ENCODE peak calls at places on chromosomes 13 and 19, in seven cellular contexts. K is B cell, T is NCI-H1092, Y is PC-9, N is tibial artery, M is T-helper 1 cell, A is left ventricle myocardium inferior. H is an unnamed sample.

GRCh38 chr19:55036058-55036457 is 2.0 kb downstream of the GP6 start:
- DNase-seq in K (no peak), T (no peak), Y (no peak), N (no peak), M (no peak), A (no peak), H (no peak)

GRCh38 chr13:29849731-29850212 is 645 bp downstream of the UBL3 start:
- DNase-seq in K (peak), T (no peak), Y (peak), N (peak), M (no peak), A (peak), H (peak)

GRCh38 chr13:64697226-64697625 is 2532.9 kb downstream of the PCDH9 start:
- DNase-seq in K (no peak), T (no peak), Y (no peak), N (no peak), M (no peak), A (no peak), H (no peak)

GRCh38 chr19:42253245-42254082 is 1.5 kb downstream of the ERF start:
- DNase-seq in K (peak), T (no peak), Y (peak), N (peak), M (peak), A (peak), H (peak)

GRCh38 chr19:37218592-37218935 is 550 bp downstream of the ZNF383 start:
- DNase-seq in K (no peak), T (no peak), Y (no peak), N (no peak), M (no peak), A (no peak), H (no peak)

GRCh38 chr19:21569497-21569870 is 64.1 kb downstream of the ZNF429 start:
- DNase-seq in K (peak), T (no peak), Y (peak), N (no peak), M (peak), A (peak), H (no peak)

GRCh38 chr13:43694265-43694664 is 92.5 kb downstream of the ENOX1 start:
- DNase-seq in K (no peak), T (no peak), Y (no peak), N (no peak), M (no peak), A (no peak), H (no peak)

GRCh38 chr13:48739346-48740037 is 85.8 kb downstream of the CYSLTR2 start:
- DNase-seq in K (no peak), T (no peak), Y (no peak), N (no peak), M (no peak), A (no peak), H (no peak)

GRCh38 chr19:49450405-49450804 is 1.2 kb downstream of the PIH1D1 start:
- DNase-seq in K (no peak), T (no peak), Y (no peak), N (no peak), M (no peak), A (no peak), H (no peak)

GRCh38 chr19:30253581-30253996 is 118.6 kb upstream of the ZNF536 start:
- DNase-seq in K (no peak), T (no peak), Y (no peak), N (no peak), M (no peak), A (no peak), H (no peak)

GRCh38 chr19:52343548-52343947 is 7.5 kb downstream of the ZNF610 start:
- DNase-seq in K (peak), T (peak), Y (no peak), N (peak), M (peak), A (peak), H (peak)

GRCh38 chr19:10894911-10895213 is 23.5 kb downstream of the CARM1 start:
- DNase-seq in K (no peak), T (no peak), Y (no peak), N (no peak), M (no peak), A (no peak), H (no peak)

GRCh38 chr13:30796833-30797601 is 61.7 kb downstream of the ALOX5AP start:
- DNase-seq in K (no peak), T (no peak), Y (no peak), N (no peak), M (no peak), A (no peak), H (no peak)

GRCh38 chr13:75492389-75492788 is 10.4 kb upstream of the TBC1D4 start:
- DNase-seq in K (no peak), T (no peak), Y (no peak), N (no peak), M (no peak), A (no peak), H (no peak)

GRCh38 chr13:30551194-30551593 is 66.5 kb upstream of the USPL1 start:
- DNase-seq in K (peak), T (no peak), Y (no peak), N (no peak), M (peak), A (no peak), H (peak)

GRCh38 chr19:39160889-39161672 is 35.5 kb downstream of the PAK4 start:
- DNase-seq in K (no peak), T (no peak), Y (no peak), N (no peak), M (no peak), A (no peak), H (no peak)

GRCh38 chr13:102550507-102550906 is 46.3 kb upstream of the TPP2 start:
- DNase-seq in K (no peak), T (no peak), Y (no peak), N (no peak), M (no peak), A (no peak), H (no peak)

GRCh38 chr13:78497702-78498319 is 105.5 kb downstream of the POU4F1 start:
- DNase-seq in K (no peak), T (no peak), Y (no peak), N (no peak), M (no peak), A (peak), H (no peak)

GRCh38 chr13:25168800-25169199 is 3.3 kb downstream of the AMER2 start:
- DNase-seq in K (no peak), T (no peak), Y (no peak), N (no peak), M (no peak), A (no peak), H (no peak)

GRCh38 chr19:11673608-11674041 is 65.1 kb downstream of the ZNF823 start:
- DNase-seq in K (no peak), T (no peak), Y (no peak), N (peak), M (no peak), A (peak), H (peak)

GRCh38 chr13:76161143-76161542 is 525.0 kb downstream of the LMO7 start:
- DNase-seq in K (no peak), T (no peak), Y (no peak), N (no peak), M (no peak), A (peak), H (no peak)

GRCh38 chr13:96460571-96460970 is 370.7 kb downstream of the HS6ST3 start:
- DNase-seq in K (no peak), T (peak), Y (no peak), N (no peak), M (no peak), A (no peak), H (no peak)

GRCh38 chr13:112024577-112024976 is 42.4 kb upstream of the SOX1 start:
- DNase-seq in K (no peak), T (no peak), Y (no peak), N (no peak), M (no peak), A (no peak), H (no peak)